ENCODE peak calls at places on chromosomes 3 and 15, in seven cellular contexts. N, O, M, F, Q, U and X are unnamed samples.
A peak's percentile ranks its signal among the peaks of the same experiment; 100 is the strongest.

GRCh38 chr15:90530250-90531051 is 728 bp downstream of the CRTC3 start:
- DNase-seq in N (peak; percentile 57), M (peak; percentile 45), F (peak; percentile 45), O (peak; percentile 41), Q (peak; percentile 51), U (peak; percentile 49), X (no peak)

GRCh38 chr15:29312387-29312786 is 42.8 kb upstream of the NSMCE3 start:
- DNase-seq in O (no peak), U (no peak), F (peak; percentile 61), N (no peak), Q (no peak), M (no peak), X (no peak)

GRCh38 chr3:41630708-41631107 is 331.2 kb downstream of the ULK4 start:
- DNase-seq in Q (no peak), F (peak; percentile 3), M (no peak), O (no peak), U (no peak), N (no peak), X (no peak)

GRCh38 chr3:80733522-80734176 is 965.9 kb upstream of the ROBO1 start:
- DNase-seq in O (peak; percentile 6), F (peak; percentile 42), N (no peak), M (no peak), U (no peak), Q (peak; percentile 31), X (no peak)

GRCh38 chr3:44495636-44496415 is 18.4 kb upstream of the ZNF445 start:
- DNase-seq in Q (no peak), U (no peak), N (no peak), O (no peak), M (no peak), F (no peak), X (no peak)

GRCh38 chr3:7340795-7341194 is 479.9 kb downstream of the GRM7 start:
- DNase-seq in Q (no peak), N (no peak), M (no peak), O (no peak), F (no peak), U (no peak), X (no peak)

GRCh38 chr3:44240061-44240460 is 1.6 kb upstream of the TOPAZ1 start:
- DNase-seq in M (no peak), O (no peak), N (no peak), Q (peak; percentile 28), U (no peak), F (no peak), X (no peak)

GRCh38 chr3:51706788-51707731 is at the start of gene GRM2:
- DNase-seq in N (peak; percentile 73), Q (peak; percentile 95), U (peak; percentile 34), M (peak; percentile 92), O (peak; percentile 85), F (peak; percentile 66), X (no peak)

GRCh38 chr3:67288707-67289106 is 290.6 kb downstream of the KBTBD8 start:
- DNase-seq in U (no peak), N (no peak), M (no peak), O (no peak), Q (no peak), F (no peak), X (no peak)

GRCh38 chr3:107958151-107958550 is 132.7 kb downstream of the CD47 start:
- DNase-seq in N (no peak), U (no peak), O (no peak), Q (peak; percentile 10), F (peak; percentile 49), M (no peak), X (no peak)

GRCh38 chr15:99438691-99439523 is 126.9 kb upstream of the MEF2A start:
- DNase-seq in O (peak; percentile 25), Q (no peak), U (peak; percentile 69), N (no peak), F (peak; percentile 17), M (peak; percentile 18), X (peak; percentile 34)

GRCh38 chr15:95300958-95301357 is 1029.5 kb upstream of the NR2F2 start:
- DNase-seq in U (no peak), N (no peak), O (no peak), Q (no peak), F (peak; percentile 54), M (no peak), X (no peak)

GRCh38 chr15:70827721-70828120 is 26.2 kb downstream of the LARP6 start:
- DNase-seq in N (no peak), Q (no peak), U (no peak), M (no peak), F (peak; percentile 44), O (no peak), X (no peak)

GRCh38 chr3:193847402-193847801 is 254.4 kb downstream of the OPA1 start:
- DNase-seq in N (no peak), U (no peak), F (no peak), Q (no peak), O (no peak), M (no peak), X (no peak)

GRCh38 chr15:95503107-95503506 is 827.4 kb upstream of the NR2F2 start:
- DNase-seq in U (no peak), F (no peak), O (no peak), M (no peak), Q (no peak), N (no peak), X (no peak)

DNA sequence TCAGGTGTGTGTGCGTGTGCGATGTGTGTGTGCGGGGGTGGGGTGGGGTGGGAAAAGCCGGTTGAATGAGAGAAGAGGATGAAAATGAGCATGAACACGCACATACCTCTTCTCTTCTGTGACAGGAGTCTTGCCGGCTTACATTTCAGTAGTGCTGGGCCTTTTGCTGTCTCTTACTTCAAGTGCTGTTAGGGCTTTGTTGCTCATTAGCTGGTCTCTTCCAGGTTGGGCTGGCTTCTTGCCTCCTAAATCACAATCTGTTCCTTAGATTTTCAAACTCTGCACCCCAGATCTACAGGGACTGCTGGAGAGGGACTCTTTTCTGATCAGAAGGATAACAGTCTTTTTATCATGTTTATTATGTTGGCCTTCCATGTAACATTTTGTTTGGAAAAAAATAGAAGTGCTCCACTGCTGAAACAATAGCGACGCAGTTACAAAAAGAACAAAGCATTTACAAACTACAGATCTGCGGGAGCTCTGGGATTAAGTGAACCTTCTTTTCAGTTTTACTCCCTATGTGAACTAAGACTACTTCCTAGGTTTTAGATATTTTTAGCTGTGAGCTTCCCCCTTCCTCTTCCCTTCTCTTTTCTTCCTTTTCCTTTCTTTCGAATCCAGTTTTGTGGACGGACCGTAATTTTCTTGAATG is 48.5 kb downstream of the USP13 start:
- DNase-seq in M (no peak), N (no peak), F (no peak), U (no peak), O (no peak), Q (no peak), X (no peak)
- H3K4me3 ChIP-seq in M (no peak overlapping the region), N (no peak overlapping the region), F (no peak overlapping the region), U (no peak overlapping the region), O (no peak overlapping the region), Q (no peak overlapping the region), X (no peak overlapping the region)

DNA sequence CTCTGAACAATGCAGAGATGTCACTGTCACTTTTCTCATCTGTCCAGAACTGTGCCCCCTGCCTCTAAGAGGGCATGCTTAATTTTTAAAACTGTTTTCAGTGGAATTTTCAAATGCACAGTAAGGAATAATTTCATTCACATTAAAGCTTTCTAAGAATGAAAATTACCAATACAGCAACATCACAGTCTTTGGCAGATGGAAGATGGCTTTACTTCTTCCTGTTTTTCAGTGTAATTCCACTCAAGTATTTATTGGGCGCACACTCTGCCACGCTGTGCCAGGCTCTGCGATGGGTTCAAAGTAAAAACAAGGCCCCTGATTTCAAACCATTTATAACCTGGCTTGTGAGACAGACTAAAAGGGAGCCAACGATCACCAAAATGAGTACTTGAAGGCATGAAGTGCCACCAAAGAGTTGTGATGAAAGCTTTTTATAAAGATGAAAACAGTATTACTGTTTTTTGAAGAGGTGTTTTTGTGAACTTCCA is 984 bp upstream of the TOP2B start:
- DNase-seq in U (peak; percentile 26), Q (no peak), F (no peak), N (no peak), M (no peak), O (no peak), X (peak; percentile 35)
- H3K4me3 ChIP-seq in U (peak overlapping the region; percentile 71), Q (no peak overlapping the region), F (peak overlapping the region; percentile 77), N (peak overlapping the region; percentile 83), M (peak overlapping the region; percentile 92), O (peak overlapping the region; percentile 76), X (peak overlapping the region; percentile 80)

GRCh38 chr3:15521573-15521965 is at the start of gene COLQ:
- DNase-seq in O (peak; percentile 36), U (no peak), F (no peak), Q (peak; percentile 39), N (no peak), M (no peak), X (no peak)

GRCh38 chr3:15527031-15527459 is 5.5 kb upstream of the COLQ start:
- DNase-seq in M (peak; percentile 67), O (no peak), N (no peak), Q (peak; percentile 95), U (no peak), F (no peak), X (no peak)

GRCh38 chr3:15523660-15524417 is 2.3 kb upstream of the COLQ start:
- DNase-seq in Q (no peak), U (no peak), N (no peak), O (no peak), F (no peak), M (no peak), X (no peak)

GRCh38 chr3:15528881-15529537 is 7.5 kb upstream of the COLQ start:
- DNase-seq in N (no peak), U (no peak), M (peak; percentile 60), O (no peak), Q (no peak), F (no peak), X (no peak)

DNA sequence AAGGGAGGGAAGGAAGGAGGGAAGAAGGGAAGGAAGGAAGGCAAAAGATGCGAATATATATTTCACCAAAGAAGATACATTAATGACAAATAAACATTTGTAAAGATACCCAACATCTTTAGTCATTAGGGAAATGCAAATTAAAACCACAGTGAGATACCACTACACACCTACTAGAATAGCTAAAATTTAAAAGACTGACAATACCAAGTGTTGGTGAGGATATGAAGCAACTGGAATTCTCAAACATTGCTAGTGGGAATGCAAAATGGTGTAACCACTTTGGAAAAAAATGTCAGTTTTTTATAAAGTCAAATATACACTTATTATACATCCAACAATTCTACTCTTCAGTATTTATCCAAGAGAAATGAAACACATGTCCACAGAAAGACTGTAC is 4.3 kb upstream of the COLQ start:
- DNase-seq in M (no peak), O (no peak), U (no peak), N (no peak), F (no peak), Q (no peak), X (no peak)
- H3K4me3 ChIP-seq in M (no peak overlapping the region), O (no peak overlapping the region), U (no peak overlapping the region), N (no peak overlapping the region), F (no peak overlapping the region), Q (no peak overlapping the region), X (no peak overlapping the region)

GRCh38 chr3:196207833-196208607 is 3.2 kb downstream of the ZDHHC19 start:
- DNase-seq in N (peak; percentile 58), Q (peak; percentile 89), U (peak; percentile 34), F (no peak), M (no peak), O (no peak), X (no peak)
- H3K4me3 ChIP-seq in N (peak overlapping the region; percentile 53), Q (peak overlapping the region; percentile 42), U (no peak overlapping the region), F (peak overlapping the region; percentile 48), M (no peak overlapping the region), O (peak overlapping the region; percentile 25), X (peak overlapping the region; percentile 32)

GRCh38 chr3:9951126-9951525 is 1.1 kb downstream of the PRRT3 start:
- DNase-seq in M (no peak), O (no peak), N (no peak), Q (no peak), F (no peak), U (no peak), X (no peak)
- H3K4me3 ChIP-seq in M (no peak overlapping the region), O (no peak overlapping the region), N (no peak overlapping the region), Q (no peak overlapping the region), F (no peak overlapping the region), U (no peak overlapping the region), X (peak overlapping the region; percentile 64)